ENCODE peak calls at places on chromosomes 6 and 20, in seven cellular contexts. A, B, K, W, C, Z and P are unnamed samples.

GRCh38 chr6:14932485-14933178 is 313.2 kb upstream of the JARID2 start:
- DNase-seq in W (no peak), Z (no peak), A (no peak), C (no peak), K (no peak), B (no peak), P (no peak)

GRCh38 chr20:31543966-31544598 is 29.8 kb downstream of the HM13 start:
- DNase-seq in C (peak), Z (peak), K (peak), B (peak), W (peak), A (no peak), P (peak)

GRCh38 chr20:41009960-41010359 is 18.7 kb upstream of the TOP1 start:
- DNase-seq in W (peak), Z (no peak), K (no peak), B (peak), A (no peak), C (no peak), P (no peak)

GRCh38 chr6:15593798-15594197 is 69.0 kb downstream of the DTNBP1 start:
- DNase-seq in B (no peak), W (no peak), C (no peak), A (no peak), K (no peak), Z (no peak), P (no peak)

GRCh38 chr6:39791311-39791710 is 865 bp upstream of the DAAM2 start:
- DNase-seq in C (peak), Z (peak), K (no peak), B (peak), A (no peak), W (no peak), P (no peak)

GRCh38 chr6:84805145-84805544 is 40.7 kb upstream of the TBX18 start:
- DNase-seq in A (no peak), B (peak), W (no peak), K (no peak), C (no peak), Z (no peak), P (no peak)

GRCh38 chr6:33755070-33755869 is 8.6 kb upstream of the IP6K3 start:
- DNase-seq in C (no peak), B (no peak), K (no peak), W (no peak), A (no peak), Z (peak), P (no peak)

GRCh38 chr6:70423189-70424133 is 10.2 kb downstream of the FAM135A start:
- DNase-seq in W (no peak), C (no peak), K (no peak), Z (no peak), A (no peak), B (no peak), P (no peak)

GRCh38 chr20:926646-927045 is 10.5 kb upstream of the ANGPT4 start:
- DNase-seq in K (peak), W (no peak), Z (no peak), A (no peak), C (no peak), B (no peak), P (no peak)

GRCh38 chr6:149082320-149082719 is 235.2 kb upstream of the TAB2 start:
- DNase-seq in W (peak), B (peak), A (peak), K (peak), Z (peak), C (peak), P (peak)

GRCh38 chr6:116536216-116536621 is 9.3 kb downstream of the TRAPPC3L start:
- DNase-seq in K (no peak), C (peak), A (peak), B (peak), W (peak), Z (peak), P (no peak)